ENCODE peak calls at places on chromosomes 3 and 15, in four cellular contexts. One of them, this sample, is unnamed.
A peak's percentile ranks its signal among the peaks of the same experiment; 100 is the strongest.

GRCh38 chr15:65055201-65055870 is 10.1 kb downstream of the SLC51B start:
- DNase-seq in tibial artery: no peak
- DNase-seq in GM12864: no peak
- DNase-seq in GM12878: no peak
- DNase-seq in this sample: no peak

GRCh38 chr3:139217633-139218032 is 126.2 kb upstream of the MRPS22 start:
- DNase-seq in tibial artery: no peak
- DNase-seq in GM12864: no peak
- DNase-seq in GM12878: no peak
- DNase-seq in this sample: no peak

GRCh38 chr3:72505539-72506430 is 342.5 kb downstream of the SHQ1 start:
- DNase-seq in tibial artery: no peak
- DNase-seq in GM12864: no peak
- DNase-seq in GM12878: no peak
- DNase-seq in this sample: no peak

GRCh38 chr3:176939022-176939817 is 258.1 kb downstream of the TBL1XR1 start:
- DNase-seq in tibial artery: no peak
- DNase-seq in GM12864: peak; percentile 33
- DNase-seq in GM12878: peak; percentile 5
- DNase-seq in this sample: peak; percentile 79

GRCh38 chr15:69090197-69090948 is 70.1 kb upstream of the GLCE start:
- DNase-seq in tibial artery: no peak
- DNase-seq in GM12864: no peak
- DNase-seq in GM12878: no peak
- DNase-seq in this sample: no peak

GRCh38 chr3:29065211-29065785 is 215.6 kb upstream of the RBMS3 start:
- DNase-seq in tibial artery: peak; percentile 83
- DNase-seq in GM12864: no peak
- DNase-seq in GM12878: no peak
- DNase-seq in this sample: no peak

GRCh38 chr3:37171144-37171543 is 3.2 kb downstream of the LRRFIP2 start:
- DNase-seq in tibial artery: peak; percentile 35
- DNase-seq in GM12864: no peak
- DNase-seq in GM12878: no peak
- DNase-seq in this sample: no peak

GRCh38 chr3:54215521-54215920 is 93.2 kb downstream of the CACNA2D3 start:
- DNase-seq in tibial artery: no peak
- DNase-seq in GM12864: no peak
- DNase-seq in GM12878: no peak
- DNase-seq in this sample: no peak

GRCh38 chr3:177615015-177615414 is 417.7 kb upstream of the TBL1XR1 start:
- DNase-seq in tibial artery: peak; percentile 74
- DNase-seq in GM12864: no peak
- DNase-seq in GM12878: no peak
- DNase-seq in this sample: no peak

GRCh38 chr3:184380210-184380626 is 364 bp downstream of the CHRD start:
- DNase-seq in tibial artery: peak; percentile 74
- DNase-seq in GM12864: no peak
- DNase-seq in GM12878: no peak
- DNase-seq in this sample: no peak

GRCh38 chr3:18425641-18426403 is 683 bp upstream of the SATB1 start:
- DNase-seq in tibial artery: peak; percentile 19
- DNase-seq in GM12864: no peak
- DNase-seq in GM12878: no peak
- DNase-seq in this sample: no peak

GRCh38 chr15:85831415-85832113 is 36.8 kb upstream of the KLHL25 start:
- DNase-seq in tibial artery: peak; percentile 65
- DNase-seq in GM12864: no peak
- DNase-seq in GM12878: no peak
- DNase-seq in this sample: peak; percentile 26

GRCh38 chr3:114171677-114172076 is 7.2 kb downstream of the DRD3 start:
- DNase-seq in tibial artery: no peak
- DNase-seq in GM12864: no peak
- DNase-seq in GM12878: no peak
- DNase-seq in this sample: no peak

GRCh38 chr3:116263842-116264545 is 181.3 kb downstream of the LSAMP start:
- DNase-seq in tibial artery: no peak
- DNase-seq in GM12864: no peak
- DNase-seq in GM12878: no peak
- DNase-seq in this sample: no peak

GRCh38 chr15:69325456-69325971 is 26.8 kb downstream of the PAQR5 start:
- DNase-seq in tibial artery: no peak
- DNase-seq in GM12864: no peak
- DNase-seq in GM12878: no peak
- DNase-seq in this sample: no peak

GRCh38 chr15:39538936-39539335 is 41.9 kb upstream of the THBS1 start:
- DNase-seq in tibial artery: no peak
- DNase-seq in GM12864: no peak
- DNase-seq in GM12878: no peak
- DNase-seq in this sample: no peak

GRCh38 chr15:59306520-59307163 is 66.0 kb downstream of the MYO1E start:
- DNase-seq in tibial artery: no peak
- DNase-seq in GM12864: no peak
- DNase-seq in GM12878: no peak
- DNase-seq in this sample: no peak

GRCh38 chr15:78682693-78683410 is 41.8 kb upstream of the CHRNB4 start:
- DNase-seq in tibial artery: no peak
- DNase-seq in GM12864: no peak
- DNase-seq in GM12878: no peak
- DNase-seq in this sample: no peak

GRCh38 chr15:62766599-62766998 is 275.9 kb upstream of the TPM1 start:
- DNase-seq in tibial artery: no peak
- DNase-seq in GM12864: no peak
- DNase-seq in GM12878: no peak
- DNase-seq in this sample: no peak

GRCh38 chr3:52521881-52522650 is 11.6 kb downstream of the NT5DC2 start:
- DNase-seq in tibial artery: no peak
- DNase-seq in GM12864: no peak
- DNase-seq in GM12878: no peak
- DNase-seq in this sample: no peak

GRCh38 chr3:160602259-160602658 is 36.9 kb upstream of the KPNA4 start:
- DNase-seq in tibial artery: no peak
- DNase-seq in GM12864: no peak
- DNase-seq in GM12878: no peak
- DNase-seq in this sample: no peak
- TF ChIP-seq CTCF in tibial artery: no peak
- TF ChIP-seq CTCF in GM12864: no peak
- TF ChIP-seq CTCF in GM12878: no peak
- TF ChIP-seq CTCF in this sample: no peak

GRCh38 chr15:72169236-72169920 is 28.2 kb downstream of the GRAMD2A start:
- DNase-seq in tibial artery: no peak
- DNase-seq in GM12864: no peak
- DNase-seq in GM12878: no peak
- DNase-seq in this sample: no peak
- H3K4me3 ChIP-seq in tibial artery: no peak overlapping the region
- H3K4me3 ChIP-seq in GM12864: no peak overlapping the region
- H3K4me3 ChIP-seq in GM12878: no peak overlapping the region
- H3K4me3 ChIP-seq in this sample: no peak overlapping the region

DNA sequence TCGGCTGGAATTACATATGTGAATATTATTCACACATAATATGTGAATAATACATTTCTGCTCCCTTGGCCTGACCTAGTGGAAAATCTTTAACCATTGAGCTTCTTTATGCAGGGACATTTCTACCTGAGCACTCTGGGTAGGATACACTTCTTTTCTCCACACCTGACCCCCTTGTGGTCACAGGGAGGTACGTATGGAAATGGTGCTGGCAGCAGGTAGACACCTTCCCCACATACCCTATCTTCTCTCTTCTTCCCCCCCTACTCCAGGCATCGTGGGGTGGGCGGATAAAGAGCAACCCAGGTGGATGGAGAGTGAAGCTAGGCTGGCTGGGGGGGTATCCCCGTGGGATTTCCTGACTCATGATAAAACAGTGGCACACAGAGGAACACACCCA is 312.1 kb downstream of the ARRDC4 start:
- DNase-seq in tibial artery: no peak
- DNase-seq in GM12864: no peak
- DNase-seq in GM12878: no peak
- DNase-seq in this sample: no peak
- TF ChIP-seq CTCF in tibial artery: no peak
- TF ChIP-seq CTCF in GM12864: peak; percentile 4
- TF ChIP-seq CTCF in GM12878: no peak
- TF ChIP-seq CTCF in this sample: no peak

DNA sequence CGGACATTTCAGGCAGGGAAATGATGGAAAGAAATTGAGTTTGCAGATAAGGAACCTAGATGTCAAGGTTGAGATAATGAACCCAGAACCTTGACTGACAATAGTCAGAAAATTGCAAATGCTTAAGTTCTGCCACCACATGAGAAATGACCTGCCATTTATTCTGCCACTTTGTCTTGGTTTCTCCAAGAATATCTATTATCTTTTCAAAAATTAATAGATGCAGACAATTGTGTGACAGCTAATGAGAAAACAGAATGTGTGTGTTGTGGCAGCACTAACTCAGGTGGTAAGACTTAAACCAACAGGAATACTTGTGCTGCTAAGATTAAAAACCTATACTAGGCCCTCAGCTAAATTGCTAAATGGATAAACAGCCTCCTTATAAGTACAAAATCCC is 52.3 kb downstream of the CADPS start:
- DNase-seq in tibial artery: no peak
- DNase-seq in GM12864: no peak
- DNase-seq in GM12878: no peak
- DNase-seq in this sample: no peak
- H3K4me3 ChIP-seq in tibial artery: no peak overlapping the region
- H3K4me3 ChIP-seq in GM12864: no peak overlapping the region
- H3K4me3 ChIP-seq in GM12878: no peak overlapping the region
- H3K4me3 ChIP-seq in this sample: no peak overlapping the region